ENCODE peak calls at places on chromosomes 4 and X, in four cellular contexts. Q, Y, X and U are unnamed samples.

GRCh38 chr4:153987291-153987690 is 198.4 kb upstream of the SFRP2 start:
- DNase-seq in Q (no peak), Y (no peak), X (no peak), U (no peak)

GRCh38 chr4:1249731-1250526 is 999 bp upstream of the CTBP1 start:
- DNase-seq in Q (peak), Y (peak), X (peak), U (no peak)

GRCh38 chrX:1592128-1592862 is 891 bp downstream of the AKAP17A start:
- DNase-seq in Q (peak), Y (no peak), X (peak), U (no peak)

GRCh38 chr4:54400188-54400587 is 171.1 kb downstream of the PDGFRA start:
- DNase-seq in Q (no peak), Y (no peak), X (no peak), U (no peak)

GRCh38 chrX:40176979-40177430 is 79.2 kb upstream of the BCOR start:
- DNase-seq in Q (no peak), Y (peak), X (peak), U (no peak)

GRCh38 chr4:168925789-168926490 is 84.1 kb downstream of the CBR4 start:
- DNase-seq in Q (no peak), Y (no peak), X (no peak), U (no peak)

GRCh38 chr4:181909368-181909767 is 333.8 kb upstream of the TENM3 start:
- DNase-seq in Q (peak), Y (no peak), X (no peak), U (no peak)

GRCh38 chrX:134418317-134419113 is 41.5 kb upstream of the HPRT1 start:
- DNase-seq in Q (no peak), Y (no peak), X (no peak), U (no peak)

GRCh38 chrX:72479324-72480274 is 93.0 kb downstream of the HDAC8 start:
- DNase-seq in Q (no peak), Y (no peak), X (peak), U (no peak)

GRCh38 chr4:16227462-16227868 is 1.2 kb upstream of the TAPT1 start:
- DNase-seq in Q (peak), Y (peak), X (peak), U (no peak)

GRCh38 chrX:40021647-40022046 is 76.1 kb downstream of the BCOR start:
- DNase-seq in Q (no peak), Y (no peak), X (no peak), U (no peak)

GRCh38 chrX:134256684-134257083 is 19.7 kb downstream of the CCDC160 start:
- DNase-seq in Q (no peak), Y (no peak), X (no peak), U (no peak)

GRCh38 chrX:44303119-44303518 is 40.4 kb downstream of the EFHC2 start:
- DNase-seq in Q (no peak), Y (no peak), X (no peak), U (no peak)

GRCh38 chr4:6200011-6200921 is at the start of gene JAKMIP1:
- DNase-seq in Q (peak), Y (peak), X (peak), U (peak)

GRCh38 chrX:132769609-132770008 is 188.8 kb downstream of the HS6ST2 start:
- DNase-seq in Q (no peak), Y (no peak), X (no peak), U (no peak)

GRCh38 chr4:128590034-128590740 is 219.3 kb upstream of the JADE1 start:
- DNase-seq in Q (no peak), Y (no peak), X (no peak), U (no peak)

GRCh38 chr4:109703664-109704351 is 563 bp upstream of the CASP6 start:
- DNase-seq in Q (no peak), Y (no peak), X (no peak), U (no peak)

GRCh38 chrX:69083361-69083760 is 81.9 kb downstream of the PJA1 start:
- DNase-seq in Q (no peak), Y (no peak), X (no peak), U (no peak)

GRCh38 chrX:68710870-68711576 is 63.6 kb downstream of the STARD8 start:
- DNase-seq in Q (peak), Y (no peak), X (peak), U (peak)

GRCh38 chr4:95957054-95957453 is 117.2 kb downstream of the PDHA2 start:
- DNase-seq in Q (no peak), Y (no peak), X (no peak), U (no peak)

GRCh38 chr4:147863808-147864472 is 132.1 kb downstream of the ARHGAP10 start:
- DNase-seq in Q (no peak), Y (no peak), X (no peak), U (no peak)

GRCh38 chr4:6758732-6759131 is 23.8 kb upstream of the KIAA0232 start:
- DNase-seq in Q (no peak), Y (no peak), X (no peak), U (no peak)

DNA sequence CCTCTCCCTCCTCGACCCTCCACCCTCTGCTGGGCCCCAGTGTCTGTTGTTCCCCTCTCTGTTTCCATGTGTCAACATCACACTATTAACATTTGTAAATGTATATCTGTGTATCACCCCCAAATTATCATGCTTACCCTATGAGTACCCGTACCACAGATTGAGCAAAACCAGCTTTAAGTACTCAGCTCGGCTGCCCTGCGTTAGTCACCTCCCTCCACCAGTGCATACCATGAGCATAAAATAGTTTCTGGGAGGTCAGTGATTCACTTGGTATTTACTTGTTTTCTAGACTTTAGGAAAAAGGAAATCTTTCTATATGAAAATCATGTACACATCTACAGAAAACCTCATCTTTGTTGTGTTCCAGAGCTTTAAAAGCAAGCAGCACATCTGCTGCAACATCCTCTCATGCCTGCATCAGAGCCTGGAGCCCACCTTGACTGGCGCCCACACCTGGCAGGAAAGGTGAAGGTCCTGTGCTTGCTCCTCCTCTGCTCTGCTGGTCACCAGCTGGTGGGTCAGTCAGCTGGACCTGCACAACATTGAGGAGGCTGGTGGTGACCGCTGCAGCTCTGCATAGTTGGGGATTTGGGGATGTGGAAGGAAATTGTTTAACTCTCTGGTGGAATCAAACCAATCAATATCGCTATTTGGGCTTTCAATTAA is 214.4 kb upstream of the KLF3 start:
- DNase-seq in Q (no peak), Y (peak), X (peak), U (no peak)
- TF ChIP-seq CTCF in Q (no peak), Y (no peak), X (no peak), U (no peak)

GRCh38 chr4:152348670-152349069 is 187.2 kb downstream of the FBXW7 start:
- DNase-seq in Q (no peak), Y (no peak), X (no peak), U (no peak)
- TF ChIP-seq CTCF in Q (no peak), Y (no peak), X (no peak), U (peak)

DNA sequence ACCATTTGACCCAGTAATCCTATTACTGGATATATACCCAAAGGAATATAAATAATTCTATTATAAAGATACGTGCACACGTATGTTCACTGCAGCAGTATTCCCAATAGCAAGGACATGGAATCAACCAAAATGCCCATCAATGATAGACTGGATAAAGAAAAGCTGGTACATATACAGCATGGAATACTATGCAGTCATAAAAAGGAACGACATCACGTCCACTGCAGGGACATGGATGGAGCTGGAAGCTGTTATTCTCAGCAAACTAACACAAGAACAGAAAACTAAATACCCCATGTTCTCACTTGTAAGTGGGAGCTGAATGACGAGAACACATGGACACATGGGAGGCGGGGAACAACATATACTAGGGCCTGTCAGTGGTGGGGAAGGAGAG is 69.7 kb downstream of the PHF8 start:
- DNase-seq in Q (no peak), Y (no peak), X (no peak), U (no peak)
- TF ChIP-seq CTCF in Q (no peak), Y (no peak), X (no peak), U (no peak)

GRCh38 chr4:77481856-77482255 is 123.8 kb upstream of the CXCL13 start:
- DNase-seq in Q (no peak), Y (no peak), X (no peak), U (no peak)
- TF ChIP-seq CTCF in Q (no peak), Y (no peak), X (no peak), U (no peak)

GRCh38 chr4:121421594-121421993 is 40.8 kb upstream of the QRFPR start:
- DNase-seq in Q (peak), Y (no peak), X (no peak), U (no peak)
- TF ChIP-seq CTCF in Q (peak), Y (no peak), X (no peak), U (peak)

GRCh38 chr4:4479366-4479765 is 62.5 kb downstream of the STX18 start:
- DNase-seq in Q (no peak), Y (no peak), X (no peak), U (no peak)
- TF ChIP-seq CTCF in Q (no peak), Y (no peak), X (no peak), U (no peak)

DNA sequence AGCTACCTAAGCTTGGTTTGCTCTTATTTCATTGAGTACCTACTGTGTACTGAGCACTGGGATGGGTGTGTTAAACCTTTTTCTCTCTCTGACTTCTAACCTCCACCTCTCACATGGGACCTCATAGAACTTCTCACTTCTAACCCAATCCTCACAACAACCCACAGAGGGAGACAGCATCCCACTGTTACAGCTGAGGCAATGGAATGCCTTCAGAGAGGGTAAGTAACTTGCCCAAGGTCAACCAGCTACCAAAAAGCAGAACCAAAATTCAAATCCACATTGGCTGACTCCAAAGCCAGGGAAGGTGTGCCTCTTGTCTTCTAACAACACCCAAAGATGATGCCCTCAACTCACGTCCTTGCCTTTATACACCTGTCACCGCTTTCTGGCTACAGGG is 5.4 kb downstream of the SEL1L3 start:
- DNase-seq in Q (no peak), Y (no peak), X (no peak), U (no peak)
- TF ChIP-seq CTCF in Q (no peak), Y (no peak), X (no peak), U (no peak)

DNA sequence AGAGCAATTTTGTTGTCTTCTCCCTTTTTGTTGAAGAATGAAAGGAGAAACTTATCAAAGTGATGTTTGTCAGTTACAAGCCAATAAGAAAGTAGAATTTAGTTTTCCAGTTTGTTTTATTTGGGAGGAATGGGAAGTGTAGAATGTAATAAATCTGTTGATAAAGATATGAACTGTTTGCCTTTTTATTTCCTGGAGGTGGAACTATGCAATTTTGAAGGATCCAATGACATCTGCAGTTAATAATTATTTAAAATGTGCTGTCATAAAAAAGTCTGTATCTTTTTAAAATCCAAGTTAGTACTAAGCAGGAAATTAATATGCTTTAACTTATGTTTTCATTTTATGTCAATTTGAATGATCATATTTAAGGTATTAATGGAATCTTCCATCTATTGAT is 44.9 kb downstream of the PF4 start:
- DNase-seq in Q (no peak), Y (no peak), X (no peak), U (no peak)
- TF ChIP-seq CTCF in Q (no peak), Y (no peak), X (no peak), U (no peak)